ENCODE peak calls at places on chromosome 21, in seven cellular contexts. G is HT-29; E is CD8-positive, alpha-beta T cell; O is fibroblast of the conjunctiva; H is Kasumi-1; Q is activated CD4-positive, alpha-beta T cell treated with anti-CD3 and anti-CD28 coated beads, Interleukin-2, amount 10 ng/mL, durations not matched to agents 7 days and 5 days; M is AG08395. V is an unnamed sample.

GRCh38 chr21:41166947-41167346 is 1.0 kb upstream of the BACE2 start:
- DNase-seq in G (no peak), E (no peak), O (no peak), H (no peak), Q (no peak), M (no peak), V (no peak)

GRCh38 chr21:44078411-44078981 is 28.7 kb upstream of the PWP2 start:
- DNase-seq in G (no peak), E (no peak), O (no peak), H (no peak), Q (no peak), M (no peak), V (no peak)

GRCh38 chr21:42847726-42848125 is 31.6 kb downstream of the WDR4 start:
- DNase-seq in G (no peak), E (no peak), O (no peak), H (no peak), Q (no peak), M (no peak), V (no peak)

GRCh38 chr21:35738342-35738961 is 321.9 kb downstream of the SETD4 start:
- DNase-seq in G (no peak), E (no peak), O (no peak), H (no peak), Q (no peak), M (peak; percentile 26), V (peak; percentile 10)

GRCh38 chr21:33948951-33949444 is 33.4 kb upstream of the ATP5PO start:
- DNase-seq in G (no peak), E (no peak), O (no peak), H (no peak), Q (no peak), M (no peak), V (no peak)

GRCh38 chr21:41658321-41658720 is 108.5 kb downstream of the RIPK4 start:
- DNase-seq in G (no peak), E (no peak), O (no peak), H (no peak), Q (no peak), M (no peak), V (no peak)

GRCh38 chr21:44572959-44573583 is 458 bp upstream of the KRTAP10-4 start:
- DNase-seq in G (no peak), E (no peak), O (no peak), H (no peak), Q (no peak), M (no peak), V (no peak)

GRCh38 chr21:37532868-37533780 is 166.6 kb downstream of the DYRK1A start:
- DNase-seq in G (peak; percentile 30), E (no peak), O (no peak), H (no peak), Q (no peak), M (no peak), V (no peak)

GRCh38 chr21:33069994-33070811 is at the start of gene OLIG1:
- DNase-seq in G (no peak), E (no peak), O (no peak), H (peak; percentile 58), Q (peak; percentile 27), M (peak; percentile 11), V (peak; percentile 86)

GRCh38 chr21:33007747-33008146 is 18.0 kb upstream of the OLIG2 start:
- DNase-seq in G (no peak), E (no peak), O (no peak), H (peak; percentile 33), Q (no peak), M (no peak), V (no peak)

GRCh38 chr21:31872452-31873274 is at the start of gene HUNK:
- DNase-seq in G (no peak), E (no peak), O (no peak), H (peak; percentile 31), Q (peak; percentile 9), M (peak; percentile 51), V (peak; percentile 55)

GRCh38 chr21:38280446-38280845 is 23.7 kb downstream of the KCNJ15 start:
- DNase-seq in G (no peak), E (no peak), O (no peak), H (no peak), Q (no peak), M (no peak), V (no peak)

GRCh38 chr21:42351626-42352432 is 1.0 kb upstream of the TFF2 start:
- DNase-seq in G (no peak), E (no peak), O (no peak), H (no peak), Q (no peak), M (no peak), V (no peak)

GRCh38 chr21:45572231-45572630 is 30.0 kb upstream of the SLC19A1 start:
- DNase-seq in G (no peak), E (no peak), O (no peak), H (no peak), Q (no peak), M (no peak), V (no peak)

GRCh38 chr21:44681861-44682579 is at the start of gene KRTAP12-1:
- DNase-seq in G (no peak), E (no peak), O (no peak), H (no peak), Q (no peak), M (no peak), V (no peak)

GRCh38 chr21:35637431-35637830 is 422.9 kb downstream of the SETD4 start:
- DNase-seq in G (no peak), E (no peak), O (no peak), H (no peak), Q (no peak), M (peak; percentile 47), V (no peak)

GRCh38 chr21:25750085-25750484 is 15.3 kb downstream of the GABPA start:
- DNase-seq in G (no peak), E (no peak), O (no peak), H (peak; percentile 62), Q (peak; percentile 42), M (no peak), V (peak; percentile 59)

GRCh38 chr21:41706263-41706639 is 60.6 kb downstream of the RIPK4 start:
- DNase-seq in G (peak; percentile 43), E (no peak), O (no peak), H (no peak), Q (no peak), M (no peak), V (no peak)

GRCh38 chr21:37636152-37636860 is 269.7 kb downstream of the DYRK1A start:
- DNase-seq in G (no peak), E (no peak), O (peak; percentile 8), H (no peak), Q (no peak), M (peak; percentile 94), V (no peak)

GRCh38 chr21:42455196-42455595 is 40.8 kb downstream of the RSPH1 start:
- DNase-seq in G (no peak), E (no peak), O (no peak), H (no peak), Q (no peak), M (no peak), V (no peak)

GRCh38 chr21:37886120-37886519 is 30.1 kb downstream of the KCNJ6 start:
- DNase-seq in G (no peak), E (no peak), O (no peak), H (no peak), Q (no peak), M (no peak), V (no peak)

GRCh38 chr21:43916691-43917514 is 51.9 kb downstream of the AGPAT3 start:
- DNase-seq in G (no peak), E (peak; percentile 65), O (no peak), H (peak; percentile 47), Q (peak; percentile 76), M (no peak), V (peak; percentile 76)

GRCh38 chr21:39775816-39776215 is 30.8 kb downstream of the IGSF5 start:
- DNase-seq in G (no peak), E (no peak), O (no peak), H (no peak), Q (no peak), M (no peak), V (no peak)

GRCh38 chr21:39874759-39875158 is 7.5 kb downstream of the PCP4 start:
- DNase-seq in G (no peak), E (no peak), O (no peak), H (no peak), Q (no peak), M (no peak), V (no peak)

GRCh38 chr21:43352568-43353281 is 74.2 kb downstream of the SIK1 start:
- DNase-seq in G (no peak), E (no peak), O (no peak), H (no peak), Q (peak; percentile 46), M (no peak), V (no peak)

GRCh38 chr21:19236209-19236608 is 832.6 kb upstream of the TMPRSS15 start:
- DNase-seq in G (no peak), E (no peak), O (no peak), H (no peak), Q (no peak), M (no peak), V (no peak)

GRCh38 chr21:44751799-44752636 is 40.6 kb upstream of the TSPEAR start:
- DNase-seq in G (no peak), E (no peak), O (no peak), H (no peak), Q (no peak), M (no peak), V (no peak)

GRCh38 chr21:42964086-42964485 is 10.3 kb upstream of the PKNOX1 start:
- DNase-seq in G (no peak), E (no peak), O (no peak), H (no peak), Q (no peak), M (no peak), V (no peak)

GRCh38 chr21:42864812-42865211 is 14.5 kb downstream of the WDR4 start:
- DNase-seq in G (no peak), E (no peak), O (no peak), H (no peak), Q (no peak), M (peak; percentile 17), V (no peak)

GRCh38 chr21:15775981-15776380 is 46.2 kb downstream of the USP25 start:
- DNase-seq in G (no peak), E (no peak), O (peak; percentile 44), H (no peak), Q (no peak), M (peak; percentile 67), V (no peak)

GRCh38 chr21:41802684-41803083 is 35.8 kb upstream of the RIPK4 start:
- DNase-seq in G (no peak), E (no peak), O (peak; percentile 32), H (peak; percentile 69), Q (no peak), M (peak; percentile 67), V (no peak)

GRCh38 chr21:40128891-40129290 is 261.7 kb downstream of the PCP4 start:
- DNase-seq in G (no peak), E (no peak), O (no peak), H (no peak), Q (no peak), M (no peak), V (no peak)

GRCh38 chr21:16353764-16354163 is 624.0 kb downstream of the USP25 start:
- DNase-seq in G (no peak), E (no peak), O (no peak), H (no peak), Q (no peak), M (no peak), V (peak; percentile 24)

GRCh38 chr21:41786521-41786987 is 19.7 kb upstream of the RIPK4 start:
- DNase-seq in G (peak; percentile 55), E (no peak), O (no peak), H (no peak), Q (no peak), M (peak; percentile 94), V (no peak)

GRCh38 chr21:36297938-36298572 is 21.9 kb upstream of the MORC3 start:
- DNase-seq in G (peak; percentile 78), E (peak; percentile 61), O (no peak), H (peak; percentile 90), Q (peak; percentile 91), M (peak; percentile 71), V (peak; percentile 84)

GRCh38 chr21:21688877-21689276 is 690.7 kb downstream of the NCAM2 start:
- DNase-seq in G (peak; percentile 4), E (no peak), O (peak; percentile 33), H (peak; percentile 38), Q (no peak), M (peak; percentile 13), V (peak; percentile 23)

GRCh38 chr21:34836103-34836932 is 167.5 kb downstream of the CLIC6 start:
- DNase-seq in G (peak; percentile 72), E (no peak), O (peak; percentile 99), H (no peak), Q (no peak), M (peak; percentile 92), V (peak; percentile 35)

GRCh38 chr21:41186763-41187536 is 19.0 kb downstream of the BACE2 start:
- DNase-seq in G (no peak), E (no peak), O (no peak), H (no peak), Q (no peak), M (no peak), V (no peak)

V was measured in KBM-7.